ENCODE peak calls at places on chromosomes 3 and 15, in ten cellular contexts. H is fibroblast of lung, K is transverse colon, E is nephron progenitor cell, V is GM12864, F is fibroblast of mammary gland, Z is A673, L is stomach, D is GM12865, N is Peyer's patch. W is an unnamed sample.

GRCh38 chr3:156553705-156554356 is 1.1 kb downstream of the SSR3 start:
- DNase-seq in H (peak; percentile 88), K (no peak), E (no peak), V (no peak), F (peak; percentile 84), Z (peak; percentile 61), L (no peak), D (peak; percentile 59), N (no peak), W (no peak)

GRCh38 chr15:51793521-51793920 is 35.9 kb upstream of the TMOD3 start:
- DNase-seq in H (peak; percentile 25), K (no peak), E (no peak), V (no peak), F (no peak), Z (peak; percentile 31), L (peak; percentile 73), D (no peak), N (no peak), W (no peak)

GRCh38 chr15:31474059-31474868 is 147.6 kb downstream of the KLF13 start:
- DNase-seq in H (no peak), K (no peak), E (no peak), V (no peak), F (no peak), Z (no peak), L (peak; percentile 14), D (peak; percentile 75), N (no peak), W (no peak)

GRCh38 chr3:25372167-25372566 is 55.9 kb upstream of the RARB start:
- DNase-seq in H (peak; percentile 52), K (no peak), E (no peak), V (no peak), F (peak; percentile 78), Z (no peak), L (no peak), D (no peak), N (no peak), W (no peak)

GRCh38 chr15:51405646-51406194 is 64.3 kb downstream of the GLDN start:
- DNase-seq in H (peak; percentile 10), K (no peak), E (no peak), V (no peak), F (no peak), Z (no peak), L (no peak), D (no peak), N (no peak), W (no peak)

GRCh38 chr15:66932634-66933024 is 132.8 kb upstream of the SMAD3 start:
- DNase-seq in H (no peak), K (no peak), E (no peak), V (no peak), F (no peak), Z (no peak), L (no peak), D (no peak), N (no peak), W (no peak)

GRCh38 chr3:122635789-122636188 is 44.9 kb upstream of the PARP14 start:
- DNase-seq in H (peak; percentile 85), K (no peak), E (no peak), V (no peak), F (peak; percentile 54), Z (no peak), L (no peak), D (no peak), N (no peak), W (no peak)

GRCh38 chr15:39285663-39286062 is 295.2 kb upstream of the THBS1 start:
- DNase-seq in H (no peak), K (no peak), E (no peak), V (no peak), F (no peak), Z (no peak), L (no peak), D (no peak), N (no peak), W (no peak)

GRCh38 chr3:128807186-128807830 is 72.1 kb upstream of the ACAD9 start:
- DNase-seq in H (no peak), K (no peak), E (no peak), V (no peak), F (no peak), Z (no peak), L (no peak), D (no peak), N (no peak), W (no peak)

GRCh38 chr3:195250473-195251251 is 20.3 kb downstream of the XXYLT1 start:
- DNase-seq in H (no peak), K (no peak), E (no peak), V (no peak), F (peak; percentile 60), Z (no peak), L (no peak), D (peak; percentile 35), N (no peak), W (peak; percentile 63)

GRCh38 chr3:150737874-150738679 is 24.9 kb downstream of the SIAH2 start:
- DNase-seq in H (peak; percentile 65), K (no peak), E (no peak), V (no peak), F (peak; percentile 62), Z (peak; percentile 26), L (peak; percentile 44), D (peak; percentile 62), N (no peak), W (no peak)

GRCh38 chr3:139219463-139219862 is 124.4 kb upstream of the MRPS22 start:
- DNase-seq in H (no peak), K (no peak), E (no peak), V (no peak), F (no peak), Z (no peak), L (no peak), D (no peak), N (no peak), W (no peak)

GRCh38 chr3:30567139-30567753 is 39.2 kb upstream of the TGFBR2 start:
- DNase-seq in H (no peak), K (no peak), E (no peak), V (no peak), F (no peak), Z (no peak), L (no peak), D (no peak), N (no peak), W (no peak)
- TF ChIP-seq CTCF in H (no peak), K (no peak), E (no peak), V (no peak), F (no peak), Z (no peak), L (no peak), D (no peak), N (no peak), W (no peak)

GRCh38 chr15:56839099-56839498 is 79.3 kb upstream of the TCF12 start:
- DNase-seq in H (no peak), K (no peak), E (no peak), V (no peak), F (no peak), Z (no peak), L (no peak), D (no peak), N (no peak), W (no peak)

GRCh38 chr15:56838085-56838484 is 80.4 kb upstream of the TCF12 start:
- DNase-seq in H (no peak), K (no peak), E (no peak), V (peak; percentile 5), F (no peak), Z (no peak), L (no peak), D (peak; percentile 38), N (no peak), W (no peak)

GRCh38 chr15:56837281-56837680 is 81.2 kb upstream of the TCF12 start:
- DNase-seq in H (peak; percentile 78), K (no peak), E (no peak), V (no peak), F (peak; percentile 10), Z (no peak), L (no peak), D (no peak), N (no peak), W (no peak)

GRCh38 chr15:56835598-56836275 is 82.7 kb upstream of the TCF12 start:
- DNase-seq in H (no peak), K (no peak), E (no peak), V (no peak), F (peak; percentile 25), Z (peak; percentile 47), L (no peak), D (no peak), N (no peak), W (no peak)

DNA sequence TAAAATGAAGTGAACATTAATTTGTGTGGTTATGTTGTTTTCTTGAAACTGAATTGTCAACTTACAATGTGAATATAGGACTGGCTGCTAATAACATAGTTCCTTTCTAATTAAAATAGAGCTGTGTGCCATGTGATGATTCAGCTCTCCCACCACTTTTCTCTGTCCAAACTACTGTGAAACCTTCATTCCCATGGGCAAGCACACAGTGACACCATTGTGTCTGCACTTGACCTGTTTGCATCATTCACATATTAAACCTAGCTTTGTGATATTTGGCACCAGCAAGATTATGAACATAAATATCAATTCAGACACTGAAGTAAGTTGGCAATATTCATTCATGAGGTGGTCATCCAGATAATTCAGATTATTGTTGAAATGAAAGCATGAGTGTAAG is 78.8 kb upstream of the TCF12 start:
- DNase-seq in H (no peak), K (no peak), E (no peak), V (no peak), F (no peak), Z (no peak), L (no peak), D (no peak), N (no peak), W (no peak)
- TF ChIP-seq CTCF in H (no peak), K (no peak), E (no peak), V (no peak), F (no peak), Z (no peak), L (no peak), D (no peak), N (no peak), W (no peak)

DNA sequence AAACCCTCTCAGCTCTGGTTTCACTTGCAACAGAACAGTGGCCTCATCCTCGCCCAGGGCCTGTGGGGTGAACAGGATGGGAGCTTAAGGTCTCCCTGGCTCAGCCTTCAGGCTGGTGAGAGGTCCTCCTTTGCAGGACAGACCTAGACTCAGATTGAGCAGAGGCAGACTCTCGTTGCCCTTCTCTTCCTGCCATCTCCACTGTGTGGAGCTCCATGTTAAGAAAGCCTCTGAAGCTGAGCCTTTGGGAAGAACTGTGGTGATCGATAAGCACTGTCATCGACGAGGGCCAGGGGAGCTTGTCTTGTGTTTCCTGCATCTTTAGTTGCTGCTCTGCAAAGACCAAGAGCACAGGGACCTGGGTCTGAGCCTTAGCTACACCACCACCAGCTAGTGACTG is 37.8 kb upstream of the GRIP2 start:
- DNase-seq in H (no peak), K (no peak), E (no peak), V (no peak), F (no peak), Z (no peak), L (no peak), D (no peak), N (no peak), W (no peak)
- TF ChIP-seq CTCF in H (no peak), K (no peak), E (no peak), V (no peak), F (no peak), Z (no peak), L (no peak), D (no peak), N (no peak), W (no peak)

DNA sequence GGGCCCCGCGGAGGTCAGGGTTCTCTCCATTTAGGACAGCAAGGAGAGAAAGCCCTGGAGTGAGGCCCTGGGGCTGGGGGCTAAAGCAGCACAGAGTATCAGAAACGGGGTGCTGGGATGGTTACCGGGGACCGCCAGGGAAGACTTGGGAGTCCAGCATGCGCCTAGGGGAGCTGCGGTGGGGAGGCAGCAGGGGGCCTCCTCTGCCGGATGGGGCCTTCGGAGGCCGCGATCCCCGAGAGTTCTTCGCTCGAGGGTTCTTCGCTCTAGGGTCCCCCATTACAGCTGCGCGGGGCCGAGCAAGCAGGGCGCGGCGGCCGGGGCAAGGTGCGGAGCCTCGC is 515 bp upstream of the APBA2 start:
- DNase-seq in H (no peak), K (no peak), E (no peak), V (no peak), F (no peak), Z (no peak), L (no peak), D (no peak), N (no peak), W (no peak)
- TF ChIP-seq CTCF in H (no peak), K (no peak), E (no peak), V (no peak), F (no peak), Z (no peak), L (no peak), D (no peak), N (no peak), W (no peak)

W was measured in GM13976.